ENCODE peak calls at places on chromosomes 16 and 17, in six cellular contexts. One of them, this sample, is unnamed.

GRCh38 chr16:77276686-77277085 is 77.5 kb downstream of the SYCE1L start:
- DNase-seq in KG1: no peak
- DNase-seq in stimulated activated CD4-positive, alpha-beta T cell treated with anti-CD3 and anti-CD28 coated beads, Interleukin-1b, Interleukin-23, amount 100 ng/mL, for 1 hour: no peak
- DNase-seq in AG20443: no peak
- DNase-seq in heart right ventricle: no peak
- DNase-seq in iris pigment epithelial cell: no peak
- DNase-seq in this sample: no peak

GRCh38 chr17:74960739-74961342 is 11.7 kb downstream of the HID1 start:
- DNase-seq in KG1: peak
- DNase-seq in heart right ventricle: no peak
- DNase-seq in iris pigment epithelial cell: peak
- DNase-seq in stimulated activated CD4-positive, alpha-beta T cell treated with anti-CD3 and anti-CD28 coated beads, Interleukin-1b, Interleukin-23, amount 100 ng/mL, for 1 hour: no peak
- DNase-seq in AG20443: peak
- DNase-seq in this sample: no peak

GRCh38 chr17:80872011-80872929 is 119.4 kb upstream of the CHMP6 start:
- DNase-seq in stimulated activated CD4-positive, alpha-beta T cell treated with anti-CD3 and anti-CD28 coated beads, Interleukin-1b, Interleukin-23, amount 100 ng/mL, for 1 hour: no peak
- DNase-seq in heart right ventricle: peak
- DNase-seq in iris pigment epithelial cell: no peak
- DNase-seq in AG20443: no peak
- DNase-seq in KG1: no peak
- DNase-seq in this sample: no peak

GRCh38 chr17:79420318-79421243 is 190.3 kb downstream of the RBFOX3 start:
- DNase-seq in iris pigment epithelial cell: peak
- DNase-seq in heart right ventricle: no peak
- DNase-seq in KG1: no peak
- DNase-seq in AG20443: peak
- DNase-seq in stimulated activated CD4-positive, alpha-beta T cell treated with anti-CD3 and anti-CD28 coated beads, Interleukin-1b, Interleukin-23, amount 100 ng/mL, for 1 hour: no peak
- DNase-seq in this sample: no peak

GRCh38 chr17:83121921-83122820 is 42.8 kb downstream of the METRNL start:
- DNase-seq in AG20443: no peak
- DNase-seq in stimulated activated CD4-positive, alpha-beta T cell treated with anti-CD3 and anti-CD28 coated beads, Interleukin-1b, Interleukin-23, amount 100 ng/mL, for 1 hour: no peak
- DNase-seq in iris pigment epithelial cell: no peak
- DNase-seq in KG1: no peak
- DNase-seq in heart right ventricle: no peak
- DNase-seq in this sample: no peak

GRCh38 chr16:65121870-65122723 is at the start of gene CDH11:
- DNase-seq in KG1: no peak
- DNase-seq in iris pigment epithelial cell: peak
- DNase-seq in heart right ventricle: peak
- DNase-seq in AG20443: peak
- DNase-seq in stimulated activated CD4-positive, alpha-beta T cell treated with anti-CD3 and anti-CD28 coated beads, Interleukin-1b, Interleukin-23, amount 100 ng/mL, for 1 hour: no peak
- DNase-seq in this sample: peak

GRCh38 chr16:29304251-29304900 is 102.1 kb downstream of the NPIPB11 start:
- DNase-seq in AG20443: no peak
- DNase-seq in KG1: no peak
- DNase-seq in iris pigment epithelial cell: no peak
- DNase-seq in heart right ventricle: no peak
- DNase-seq in stimulated activated CD4-positive, alpha-beta T cell treated with anti-CD3 and anti-CD28 coated beads, Interleukin-1b, Interleukin-23, amount 100 ng/mL, for 1 hour: no peak
- DNase-seq in this sample: peak

GRCh38 chr16:5215911-5216310 is 118.3 kb upstream of the EEF2KMT start:
- DNase-seq in stimulated activated CD4-positive, alpha-beta T cell treated with anti-CD3 and anti-CD28 coated beads, Interleukin-1b, Interleukin-23, amount 100 ng/mL, for 1 hour: no peak
- DNase-seq in iris pigment epithelial cell: no peak
- DNase-seq in heart right ventricle: no peak
- DNase-seq in KG1: no peak
- DNase-seq in AG20443: no peak
- DNase-seq in this sample: no peak

GRCh38 chr17:79991924-79992656 is 43.6 kb downstream of the TBC1D16 start:
- DNase-seq in stimulated activated CD4-positive, alpha-beta T cell treated with anti-CD3 and anti-CD28 coated beads, Interleukin-1b, Interleukin-23, amount 100 ng/mL, for 1 hour: no peak
- DNase-seq in AG20443: no peak
- DNase-seq in KG1: no peak
- DNase-seq in iris pigment epithelial cell: peak
- DNase-seq in heart right ventricle: peak
- DNase-seq in this sample: no peak

GRCh38 chr17:68709461-68709860 is 108.3 kb upstream of the FAM20A start:
- DNase-seq in AG20443: no peak
- DNase-seq in stimulated activated CD4-positive, alpha-beta T cell treated with anti-CD3 and anti-CD28 coated beads, Interleukin-1b, Interleukin-23, amount 100 ng/mL, for 1 hour: no peak
- DNase-seq in iris pigment epithelial cell: no peak
- DNase-seq in KG1: no peak
- DNase-seq in heart right ventricle: no peak
- DNase-seq in this sample: no peak

GRCh38 chr17:16407911-16408588 is 7.3 kb upstream of the TRPV2 start:
- DNase-seq in heart right ventricle: peak
- DNase-seq in KG1: no peak
- DNase-seq in iris pigment epithelial cell: peak
- DNase-seq in AG20443: peak
- DNase-seq in stimulated activated CD4-positive, alpha-beta T cell treated with anti-CD3 and anti-CD28 coated beads, Interleukin-1b, Interleukin-23, amount 100 ng/mL, for 1 hour: no peak
- DNase-seq in this sample: peak

GRCh38 chr17:54180919-54181318 is 358.2 kb downstream of the KIF2B start:
- DNase-seq in heart right ventricle: no peak
- DNase-seq in KG1: no peak
- DNase-seq in AG20443: no peak
- DNase-seq in iris pigment epithelial cell: no peak
- DNase-seq in stimulated activated CD4-positive, alpha-beta T cell treated with anti-CD3 and anti-CD28 coated beads, Interleukin-1b, Interleukin-23, amount 100 ng/mL, for 1 hour: no peak
- DNase-seq in this sample: no peak

GRCh38 chr16:16162591-16162990 is 60.7 kb downstream of the ABCC6 start:
- DNase-seq in iris pigment epithelial cell: no peak
- DNase-seq in AG20443: no peak
- DNase-seq in heart right ventricle: no peak
- DNase-seq in stimulated activated CD4-positive, alpha-beta T cell treated with anti-CD3 and anti-CD28 coated beads, Interleukin-1b, Interleukin-23, amount 100 ng/mL, for 1 hour: no peak
- DNase-seq in KG1: no peak
- DNase-seq in this sample: no peak

GRCh38 chr17:74307984-74308773 is 17.8 kb upstream of the KIF19 start:
- DNase-seq in stimulated activated CD4-positive, alpha-beta T cell treated with anti-CD3 and anti-CD28 coated beads, Interleukin-1b, Interleukin-23, amount 100 ng/mL, for 1 hour: no peak
- DNase-seq in KG1: peak
- DNase-seq in iris pigment epithelial cell: no peak
- DNase-seq in AG20443: no peak
- DNase-seq in heart right ventricle: peak
- DNase-seq in this sample: no peak

GRCh38 chr17:45093444-45094110 is 32.5 kb downstream of the NMT1 start:
- DNase-seq in KG1: no peak
- DNase-seq in stimulated activated CD4-positive, alpha-beta T cell treated with anti-CD3 and anti-CD28 coated beads, Interleukin-1b, Interleukin-23, amount 100 ng/mL, for 1 hour: no peak
- DNase-seq in iris pigment epithelial cell: peak
- DNase-seq in AG20443: peak
- DNase-seq in heart right ventricle: no peak
- DNase-seq in this sample: no peak

GRCh38 chr16:11280616-11281522 is at the start of gene PRM1:
- DNase-seq in iris pigment epithelial cell: no peak
- DNase-seq in AG20443: no peak
- DNase-seq in stimulated activated CD4-positive, alpha-beta T cell treated with anti-CD3 and anti-CD28 coated beads, Interleukin-1b, Interleukin-23, amount 100 ng/mL, for 1 hour: no peak
- DNase-seq in KG1: no peak
- DNase-seq in heart right ventricle: no peak
- DNase-seq in this sample: no peak

GRCh38 chr17:78381601-78382168 is 3.2 kb downstream of the PGS1 start:
- DNase-seq in AG20443: no peak
- DNase-seq in KG1: peak
- DNase-seq in heart right ventricle: no peak
- DNase-seq in stimulated activated CD4-positive, alpha-beta T cell treated with anti-CD3 and anti-CD28 coated beads, Interleukin-1b, Interleukin-23, amount 100 ng/mL, for 1 hour: no peak
- DNase-seq in iris pigment epithelial cell: no peak
- DNase-seq in this sample: no peak

GRCh38 chr17:61593404-61593803 is 2.4 kb upstream of the NACA2 start:
- DNase-seq in iris pigment epithelial cell: no peak
- DNase-seq in KG1: no peak
- DNase-seq in AG20443: peak
- DNase-seq in stimulated activated CD4-positive, alpha-beta T cell treated with anti-CD3 and anti-CD28 coated beads, Interleukin-1b, Interleukin-23, amount 100 ng/mL, for 1 hour: no peak
- DNase-seq in heart right ventricle: no peak
- DNase-seq in this sample: no peak

GRCh38 chr16:49586466-49586865 is 212.9 kb downstream of the C16orf78 start:
- DNase-seq in AG20443: no peak
- DNase-seq in heart right ventricle: no peak
- DNase-seq in iris pigment epithelial cell: no peak
- DNase-seq in stimulated activated CD4-positive, alpha-beta T cell treated with anti-CD3 and anti-CD28 coated beads, Interleukin-1b, Interleukin-23, amount 100 ng/mL, for 1 hour: no peak
- DNase-seq in KG1: no peak
- DNase-seq in this sample: no peak

GRCh38 chr17:6940186-6940649 is 55.6 kb upstream of the ALOX12 start:
- DNase-seq in heart right ventricle: no peak
- DNase-seq in KG1: no peak
- DNase-seq in AG20443: peak
- DNase-seq in stimulated activated CD4-positive, alpha-beta T cell treated with anti-CD3 and anti-CD28 coated beads, Interleukin-1b, Interleukin-23, amount 100 ng/mL, for 1 hour: no peak
- DNase-seq in iris pigment epithelial cell: no peak
- DNase-seq in this sample: peak

GRCh38 chr17:78828470-78829185 is 12.0 kb downstream of the USP36 start:
- DNase-seq in AG20443: peak
- DNase-seq in iris pigment epithelial cell: peak
- DNase-seq in KG1: no peak
- DNase-seq in heart right ventricle: no peak
- DNase-seq in stimulated activated CD4-positive, alpha-beta T cell treated with anti-CD3 and anti-CD28 coated beads, Interleukin-1b, Interleukin-23, amount 100 ng/mL, for 1 hour: no peak
- DNase-seq in this sample: no peak

GRCh38 chr17:15290186-15290536 is 25.0 kb upstream of the PMP22 start:
- DNase-seq in KG1: no peak
- DNase-seq in stimulated activated CD4-positive, alpha-beta T cell treated with anti-CD3 and anti-CD28 coated beads, Interleukin-1b, Interleukin-23, amount 100 ng/mL, for 1 hour: no peak
- DNase-seq in heart right ventricle: no peak
- DNase-seq in iris pigment epithelial cell: no peak
- DNase-seq in AG20443: no peak
- DNase-seq in this sample: no peak

This sample was measured in substantia nigra.